ENCODE peak calls at places on chromosomes 6 and 20, in eight cellular contexts. M is CD8-positive, alpha-beta memory T cell; T is heart right ventricle; A is neural progenitor cell; F is heart left ventricle; Q is left ventricle myocardium inferior; S is HepG2; N is prostate gland. C is an unnamed sample. For H3K4me1, the result is how much of the 10 kb centered on the place peaks cover.

GRCh38 chr20:20710847-20711315 is 1.6 kb downstream of the RALGAPA2 start:
- DNase-seq in F (no peak), Q (no peak), A (no peak), T (no peak), S (peak), N (peak), M (peak), C (no peak)

GRCh38 chr6:32177182-32177787 is 920 bp upstream of the RNF5 start:
- DNase-seq in S (no peak), M (no peak), Q (no peak), T (no peak), N (no peak), F (no peak), A (peak), C (no peak)

GRCh38 chr6:159105716-159106115 is 60.9 kb upstream of the TAGAP start:
- DNase-seq in F (no peak), T (no peak), Q (no peak), A (no peak), M (no peak), S (no peak), N (no peak), C (no peak)

GRCh38 chr6:6736753-6737654 is 148.5 kb downstream of the LY86 start:
- DNase-seq in T (peak), F (peak), A (peak), S (no peak), M (no peak), Q (peak), N (no peak), C (peak)

GRCh38 chr20:61234224-61234623 is 17.8 kb upstream of the CDH4 start:
- DNase-seq in S (no peak), T (no peak), N (no peak), Q (no peak), A (no peak), F (no peak), M (no peak), C (no peak)

GRCh38 chr6:158086054-158086705 is 81.9 kb downstream of the SERAC1 start:
- DNase-seq in S (no peak), T (no peak), A (no peak), F (no peak), M (no peak), N (no peak), Q (no peak), C (no peak)

GRCh38 chr6:166862287-166862977 is 93.9 kb downstream of the RNASET2 start:
- DNase-seq in N (peak), F (no peak), A (peak), S (no peak), M (peak), Q (no peak), T (peak), C (peak)

GRCh38 chr20:51955756-51956155 is 153.4 kb upstream of the SALL4 start:
- DNase-seq in S (no peak), A (no peak), T (no peak), N (no peak), Q (no peak), M (no peak), F (no peak), C (no peak)

GRCh38 chr6:130947464-130947863 is 115.6 kb downstream of the EPB41L2 start:
- DNase-seq in Q (no peak), A (no peak), T (no peak), S (peak), F (no peak), N (no peak), M (no peak), C (no peak)

GRCh38 chr6:142822882-142823578 is 121.9 kb downstream of the HIVEP2 start:
- DNase-seq in F (no peak), Q (no peak), S (no peak), M (no peak), T (no peak), A (peak), N (no peak), C (peak)

GRCh38 chr6:26056583-26057350 is 30.5 kb upstream of the HFE start:
- DNase-seq in A (peak), Q (no peak), T (no peak), M (no peak), N (peak), S (peak), F (peak), C (no peak)

GRCh38 chr6:113288409-113288808 is 568.7 kb upstream of the MARCKS start:
- DNase-seq in N (no peak), M (no peak), F (no peak), S (no peak), A (no peak), T (no peak), Q (no peak), C (no peak)

GRCh38 chr6:138685257-138685656 is 88.3 kb upstream of the CCDC28A start:
- DNase-seq in T (no peak), N (no peak), M (no peak), A (no peak), S (no peak), F (no peak), Q (no peak), C (no peak)

GRCh38 chr20:3889489-3890409 is 562 bp downstream of the PANK2 start:
- DNase-seq in T (peak), Q (peak), S (peak), N (no peak), M (peak), F (no peak), A (no peak), C (peak)

GRCh38 chr6:163394659-163395058 is 19.9 kb upstream of the QKI start:
- DNase-seq in S (no peak), Q (no peak), N (no peak), A (no peak), F (no peak), T (no peak), M (no peak), C (no peak)

GRCh38 chr6:163395122-163395521 is 19.4 kb upstream of the QKI start:
- DNase-seq in F (no peak), N (no peak), S (no peak), A (no peak), T (no peak), M (no peak), Q (no peak), C (no peak)

GRCh38 chr6:163395786-163396185 is 18.7 kb upstream of the QKI start:
- DNase-seq in T (no peak), A (no peak), M (no peak), Q (no peak), N (no peak), S (no peak), F (no peak), C (no peak)

GRCh38 chr6:163392533-163392932 is 22.0 kb upstream of the QKI start:
- DNase-seq in N (peak), M (no peak), S (no peak), Q (no peak), A (no peak), T (no peak), F (peak), C (peak)

GRCh38 chr6:163393923-163394322 is 20.6 kb upstream of the QKI start:
- DNase-seq in A (no peak), N (no peak), S (no peak), M (no peak), F (no peak), Q (no peak), T (no peak), C (no peak)
- H3K4me1 ChIP-seq in A (under half), N (under half), S (under half), M (under half), F (under half), Q (half or more), T (under half), C (under half)

GRCh38 chr6:145673504-145673903 is 61.8 kb downstream of the EPM2A start:
- DNase-seq in Q (no peak), A (no peak), F (no peak), N (no peak), T (no peak), S (peak), M (no peak), C (no peak)

GRCh38 chr6:145669627-145670034 is 65.7 kb downstream of the EPM2A start:
- DNase-seq in A (no peak), Q (no peak), S (no peak), F (no peak), M (no peak), N (no peak), T (no peak), C (no peak)

GRCh38 chr6:145668844-145669243 is 66.5 kb downstream of the EPM2A start:
- DNase-seq in Q (no peak), M (no peak), S (no peak), N (no peak), F (no peak), A (no peak), T (no peak), C (no peak)

GRCh38 chr6:145670306-145670705 is 65.0 kb downstream of the EPM2A start:
- DNase-seq in A (no peak), Q (no peak), S (no peak), T (no peak), N (no peak), F (no peak), M (no peak), C (no peak)
- H3K4me3 ChIP-seq in A (no peak), Q (no peak), S (no peak), T (no peak), N (no peak), F (no peak), M (no peak), C (no peak)

GRCh38 chr6:152099816-152100618 is 292.5 kb downstream of the ESR1 start:
- DNase-seq in A (no peak), Q (peak), T (peak), M (no peak), F (peak), N (no peak), S (no peak), C (peak)

GRCh38 chr6:152094276-152094675 is 286.8 kb downstream of the ESR1 start:
- DNase-seq in F (no peak), M (no peak), N (no peak), T (no peak), S (no peak), A (no peak), Q (no peak), C (no peak)

GRCh38 chr6:152096863-152097496 is 289.5 kb downstream of the ESR1 start:
- DNase-seq in Q (no peak), A (no peak), N (no peak), S (no peak), M (no peak), F (no peak), T (no peak), C (no peak)

GRCh38 chr6:152094992-152095592 is 287.6 kb downstream of the ESR1 start:
- DNase-seq in S (peak), N (peak), Q (peak), F (peak), A (no peak), T (peak), M (no peak), C (peak)

DNA sequence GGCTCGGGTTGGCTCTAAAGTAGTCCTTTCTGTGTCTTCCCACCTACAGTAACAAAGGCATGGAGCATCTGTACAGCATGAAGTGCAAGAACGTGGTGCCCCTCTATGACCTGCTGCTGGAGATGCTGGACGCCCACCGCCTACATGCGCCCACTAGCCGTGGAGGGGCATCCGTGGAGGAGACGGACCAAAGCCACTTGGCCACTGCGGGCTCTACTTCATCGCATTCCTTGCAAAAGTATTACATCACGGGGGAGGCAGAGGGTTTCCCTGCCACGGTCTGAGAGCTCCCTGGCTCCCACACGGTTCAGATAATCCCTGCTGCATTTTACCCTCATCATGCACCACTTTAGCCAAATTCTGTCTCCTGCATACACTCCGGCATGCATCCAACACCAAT is 291.2 kb downstream of the ESR1 start:
- DNase-seq in Q (no peak), S (no peak), M (no peak), A (no peak), N (no peak), F (no peak), T (peak), C (no peak)
- H3K4me1 ChIP-seq in Q (under half), S (under half), M (under half), A (under half), N (under half), F (under half), T (under half), C (under half)

DNA sequence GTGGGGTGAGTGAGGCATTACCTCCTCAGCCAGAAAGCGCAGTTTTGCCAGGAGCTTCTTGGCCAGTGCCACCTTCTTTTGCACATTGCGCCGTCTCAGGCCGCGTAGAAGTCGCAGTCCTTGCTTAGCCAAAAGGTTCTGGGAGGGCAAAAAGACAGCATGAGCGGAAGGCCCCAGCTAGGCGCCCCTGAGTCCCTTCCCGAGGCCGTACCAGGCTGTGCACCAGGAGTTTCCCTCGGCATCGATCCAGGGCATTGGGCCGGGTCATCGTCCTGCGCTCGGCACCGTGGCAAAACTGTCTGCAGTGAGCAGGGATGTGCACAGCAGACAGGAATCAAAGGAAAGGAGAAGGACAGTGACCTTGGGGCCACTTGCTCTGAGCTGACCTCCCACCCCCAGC is 20.2 kb upstream of the SPAG4 start:
- DNase-seq in N (no peak), F (no peak), M (no peak), Q (no peak), S (no peak), T (no peak), A (no peak), C (no peak)
- H3K4me3 ChIP-seq in N (no peak), F (no peak), M (no peak), Q (no peak), S (no peak), T (no peak), A (no peak), C (no peak)

GRCh38 chr6:44221961-44222335 is 1.4 kb upstream of the SLC29A1 start:
- DNase-seq in A (no peak), S (no peak), T (no peak), Q (no peak), M (no peak), F (no peak), N (no peak), C (no peak)
- H3K4me1 ChIP-seq in A (half or more), S (half or more), T (half or more), Q (half or more), M (under half), F (half or more), N (under half), C (under half)

GRCh38 chr6:34664270-34664971 is 32.1 kb downstream of the ILRUN start:
- DNase-seq in N (no peak), T (no peak), A (no peak), Q (no peak), F (no peak), S (peak), M (no peak), C (no peak)

GRCh38 chr6:34663371-34663770 is 33.2 kb downstream of the ILRUN start:
- DNase-seq in T (no peak), Q (no peak), A (no peak), N (no peak), F (no peak), S (no peak), M (no peak), C (no peak)

GRCh38 chr6:34663887-34664269 is 32.7 kb downstream of the ILRUN start:
- DNase-seq in F (no peak), A (no peak), T (no peak), S (no peak), M (no peak), N (no peak), Q (no peak), C (no peak)

GRCh38 chr6:34658605-34659218 is 37.9 kb downstream of the ILRUN start:
- DNase-seq in A (no peak), T (no peak), S (no peak), N (no peak), F (no peak), M (no peak), Q (no peak), C (no peak)

GRCh38 chr6:34661379-34661778 is 35.2 kb downstream of the ILRUN start:
- DNase-seq in F (no peak), Q (no peak), T (no peak), A (no peak), N (no peak), M (no peak), S (no peak), C (no peak)
- H3K4me3 ChIP-seq in F (no peak), Q (no peak), T (no peak), A (no peak), N (no peak), M (no peak), S (no peak), C (no peak)

DNA sequence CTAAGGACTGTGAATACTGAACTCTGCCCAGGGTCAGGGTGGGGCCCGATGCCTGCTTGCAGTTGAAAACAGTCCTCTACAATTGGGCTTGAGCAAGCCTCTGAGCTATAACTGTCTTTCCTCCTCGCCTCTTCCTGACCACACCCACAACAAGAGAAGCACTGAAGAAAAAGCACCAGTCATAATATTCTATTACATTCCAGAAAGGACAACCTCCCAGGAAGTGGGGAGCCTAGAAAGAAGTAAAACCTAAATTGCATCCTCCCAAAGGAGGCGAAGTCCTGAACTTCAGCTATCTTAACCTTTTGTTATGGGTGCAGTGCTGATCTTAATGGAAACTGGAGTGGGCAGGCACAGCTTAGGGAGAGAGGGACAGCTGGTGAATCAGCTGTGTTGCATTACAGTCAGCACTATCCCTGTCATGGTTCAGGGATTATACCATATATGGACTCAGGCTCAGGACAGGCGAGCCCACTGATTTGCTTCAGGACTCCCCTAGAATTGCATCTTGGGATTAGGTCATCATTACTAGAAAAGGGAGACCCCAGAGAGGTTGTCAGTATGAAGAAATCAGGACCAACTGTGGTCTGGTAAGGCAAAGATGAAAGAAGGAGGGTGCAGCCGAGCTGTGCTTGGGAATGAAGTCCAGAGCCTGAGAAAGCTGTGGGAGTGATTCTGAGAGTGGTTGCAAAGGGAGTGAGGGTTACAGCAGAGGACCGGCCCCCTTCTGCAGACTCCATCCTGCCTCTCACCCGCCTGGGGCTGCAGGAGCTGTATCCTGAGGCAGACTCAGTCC is 18.3 kb upstream of the TRAM2 start:
- DNase-seq in S (peak), N (no peak), F (peak), A (peak), Q (peak), T (peak), M (no peak), C (peak)
- H3K4me1 ChIP-seq in S (half or more), N (under half), F (under half), A (under half), Q (under half), T (half or more), M (under half), C (under half)

DNA sequence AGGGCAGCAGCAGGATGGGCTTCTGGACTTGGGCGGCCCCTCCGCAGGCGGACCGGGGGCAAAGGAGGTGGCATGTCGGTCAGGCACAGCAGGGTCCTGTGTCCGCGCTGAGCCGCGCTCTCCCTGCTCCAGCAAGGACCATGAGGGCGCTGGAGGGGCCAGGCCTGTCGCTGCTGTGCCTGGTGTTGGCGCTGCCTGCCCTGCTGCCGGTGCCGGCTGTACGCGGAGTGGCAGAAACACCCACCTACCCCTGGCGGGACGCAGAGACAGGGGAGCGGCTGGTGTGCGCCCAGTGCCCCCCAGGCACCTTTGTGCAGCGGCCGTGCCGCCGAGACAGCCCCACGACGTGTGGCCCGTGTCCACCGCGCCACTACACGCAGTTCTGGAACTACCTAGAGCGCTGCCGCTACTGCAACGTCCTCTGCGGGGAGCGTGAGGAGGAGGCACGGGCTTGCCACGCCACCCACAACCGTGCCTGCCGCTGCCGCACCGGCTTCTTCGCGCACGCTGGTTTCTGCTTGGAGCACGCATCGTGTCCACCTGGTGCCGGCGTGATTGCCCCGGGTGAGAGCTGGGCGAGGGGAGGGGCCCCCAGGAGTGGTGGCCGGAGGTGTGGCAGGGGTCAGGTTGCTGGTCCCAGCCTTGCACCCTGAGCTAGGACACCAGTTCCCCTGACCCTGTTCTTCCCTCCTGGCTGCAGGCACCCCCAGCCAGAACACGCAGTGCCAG is at the start of gene TNFRSF6B:
- DNase-seq in A (no peak), Q (no peak), F (peak), N (no peak), S (no peak), T (peak), M (no peak), C (no peak)
- H3K4me3 ChIP-seq in A (peak), Q (peak), F (peak), N (peak), S (no peak), T (peak), M (no peak), C (no peak)